ENCODE peak calls at places on chromosomes 1 and 21, in six cellular contexts. R, H, M, L, P and I are unnamed samples.

GRCh38 chr1:7987528-7987927 is 26.0 kb downstream of the PARK7 start:
- DNase-seq in L (no peak), P (no peak), M (no peak), R (no peak), H (no peak), I (no peak)

GRCh38 chr1:9689971-9690381 is 38.4 kb downstream of the PIK3CD start:
- DNase-seq in L (peak), P (peak), M (no peak), H (no peak), R (peak), I (no peak)

GRCh38 chr1:42240964-42241755 is 76.6 kb upstream of the GUCA2A start:
- DNase-seq in H (no peak), M (no peak), P (no peak), R (no peak), L (no peak), I (peak)

GRCh38 chr1:41936107-41936506 is 17.4 kb upstream of the HIVEP3 start:
- DNase-seq in P (no peak), R (peak), M (no peak), L (no peak), H (peak), I (no peak)

GRCh38 chr1:2300851-2301606 is 72.9 kb downstream of the SKI start:
- DNase-seq in P (no peak), L (no peak), H (no peak), R (no peak), M (peak), I (no peak)

GRCh38 chr21:43880111-43880985 is 15.3 kb downstream of the AGPAT3 start:
- DNase-seq in H (peak), R (peak), L (no peak), M (peak), P (no peak), I (peak)

GRCh38 chr1:84264961-84265360 is 36.5 kb upstream of the SAMD13 start:
- DNase-seq in L (no peak), H (no peak), R (no peak), M (no peak), P (no peak), I (no peak)

GRCh38 chr1:152110365-152110859 is 4.8 kb downstream of the TCHH start:
- DNase-seq in M (peak), P (peak), H (peak), L (no peak), R (peak), I (peak)

GRCh38 chr1:204584699-204585372 is 68.6 kb downstream of the MDM4 start:
- DNase-seq in P (peak), H (no peak), M (no peak), L (no peak), R (no peak), I (no peak)

GRCh38 chr1:116762781-116763115 is 8.5 kb downstream of the CD2 start:
- DNase-seq in H (no peak), R (no peak), P (no peak), L (no peak), M (no peak), I (no peak)

GRCh38 chr1:164783778-164784555 is 225.0 kb downstream of the PBX1 start:
- DNase-seq in L (no peak), P (no peak), R (no peak), M (no peak), H (no peak), I (no peak)

GRCh38 chr1:111570781-111571181 is 48.8 kb upstream of the RAP1A start:
- DNase-seq in M (no peak), H (no peak), P (peak), L (no peak), R (peak), I (peak)

GRCh38 chr1:223106856-223107255 is 36.2 kb downstream of the TLR5 start:
- DNase-seq in L (no peak), R (peak), H (no peak), P (no peak), M (no peak), I (no peak)

GRCh38 chr1:61318319-61319125 is 236.2 kb downstream of the NFIA start:
- DNase-seq in P (no peak), L (no peak), M (peak), R (peak), H (no peak), I (peak)

GRCh38 chr1:221911714-221912113 is 169.8 kb upstream of the DUSP10 start:
- DNase-seq in P (no peak), H (no peak), R (no peak), L (no peak), M (no peak), I (no peak)

GRCh38 chr1:101236546-101237228 is at the start of gene S1PR1:
- DNase-seq in M (peak), L (peak), R (peak), H (no peak), P (peak), I (no peak)

GRCh38 chr1:177209357-177209756 is 38.6 kb downstream of the BRINP2 start:
- DNase-seq in M (peak), R (peak), P (no peak), L (no peak), H (peak), I (peak)

GRCh38 chr21:14900611-14901010 is 164.2 kb downstream of the NRIP1 start:
- DNase-seq in H (no peak), R (peak), M (no peak), L (no peak), P (no peak), I (no peak)

GRCh38 chr1:208731976-208732821 is 488.0 kb upstream of the PLXNA2 start:
- DNase-seq in P (no peak), H (no peak), L (no peak), R (peak), M (no peak), I (no peak)

GRCh38 chr1:29133861-29134694 is 10.4 kb upstream of the TMEM200B start:
- DNase-seq in P (no peak), H (no peak), R (no peak), M (no peak), L (no peak), I (no peak)

GRCh38 chr21:34128674-34129038 is 55.3 kb downstream of the MRPS6 start:
- DNase-seq in M (no peak), L (no peak), H (no peak), R (no peak), P (no peak), I (no peak)

GRCh38 chr1:76862447-76862846 is 4.8 kb upstream of the ST6GALNAC5 start:
- DNase-seq in H (no peak), P (no peak), M (no peak), R (peak), L (no peak), I (no peak)

GRCh38 chr1:226677121-226678020 is 61.7 kb downstream of the ITPKB start:
- DNase-seq in M (peak), P (no peak), R (peak), H (no peak), L (no peak), I (peak)

GRCh38 chr1:229139320-229139719 is 131.6 kb upstream of the RAB4A start:
- DNase-seq in H (no peak), M (no peak), R (no peak), P (no peak), L (no peak), I (no peak)

GRCh38 chr1:150256549-150257341 is 829 bp upstream of the CA14 start:
- DNase-seq in H (no peak), M (no peak), L (no peak), P (peak), R (no peak), I (no peak)

GRCh38 chr1:242033331-242033956 is 34.5 kb upstream of the MAP1LC3C start:
- DNase-seq in R (no peak), H (no peak), L (no peak), P (no peak), M (no peak), I (no peak)